ENCODE peak calls at places on chromosomes 11 and 22, in five cellular contexts. Z, T, Q, D and W are unnamed samples.

GRCh38 chr22:48342016-48342415 is 1485.7 kb downstream of the BRD1 start:
- DNase-seq in D (no peak), T (no peak), Z (no peak), Q (no peak), W (no peak)

GRCh38 chr11:33931032-33931431 is 39.2 kb upstream of the LMO2 start:
- DNase-seq in Z (no peak), T (no peak), Q (no peak), D (no peak), W (no peak)

GRCh38 chr11:3218483-3219280 is at the start of gene MRGPRG:
- DNase-seq in T (no peak), Q (no peak), Z (peak; percentile 13), D (no peak), W (no peak)

GRCh38 chr22:40396882-40397281 is 26.5 kb downstream of the SGSM3 start:
- DNase-seq in D (no peak), Q (peak; percentile 79), T (peak; percentile 33), Z (no peak), W (peak; percentile 16)

GRCh38 chr11:1373536-1374214 is 16.1 kb upstream of the BRSK2 start:
- DNase-seq in D (no peak), T (no peak), Z (no peak), Q (no peak), W (no peak)

GRCh38 chr11:8248786-8249185 is 14.9 kb downstream of the LMO1 start:
- DNase-seq in Z (no peak), T (no peak), Q (no peak), D (peak; percentile 3), W (no peak)

GRCh38 chr11:3853935-3854659 is 1.4 kb upstream of the STIM1 start:
- DNase-seq in T (no peak), Z (peak; percentile 21), D (peak; percentile 40), Q (no peak), W (no peak)

GRCh38 chr11:133082453-133082781 is 449.9 kb downstream of the OPCML start:
- DNase-seq in D (peak; percentile 67), Q (peak; percentile 92), Z (peak; percentile 30), T (no peak), W (no peak)

GRCh38 chr11:72224587-72225410 is at the start of gene INPPL1:
- DNase-seq in D (no peak), Q (peak; percentile 76), Z (peak; percentile 68), T (peak; percentile 18), W (no peak)

GRCh38 chr11:21774212-21774611 is 418.7 kb upstream of the ANO5 start:
- DNase-seq in T (no peak), D (no peak), Q (no peak), Z (peak; percentile 31), W (no peak)

GRCh38 chr11:101706541-101706940 is 122.7 kb upstream of the TRPC6 start:
- DNase-seq in T (peak; percentile 54), D (no peak), Z (no peak), Q (no peak), W (no peak)

GRCh38 chr11:66882540-66882939 is 25.7 kb downstream of the LRFN4 start:
- DNase-seq in Z (no peak), D (no peak), T (no peak), Q (no peak), W (no peak)

GRCh38 chr11:35304393-35304790 is 115.0 kb downstream of the SLC1A2 start:
- DNase-seq in Q (no peak), T (peak; percentile 92), Z (no peak), D (no peak), W (no peak)

GRCh38 chr11:66570117-66570825 is 1.9 kb upstream of the CTSF start:
- DNase-seq in Q (peak; percentile 68), Z (no peak), T (no peak), D (no peak), W (no peak)

GRCh38 chr11:11056316-11056715 is 198.5 kb upstream of the ZBED5 start:
- DNase-seq in T (no peak), Z (no peak), D (no peak), Q (no peak), W (no peak)

GRCh38 chr22:19930537-19931486 is 10.8 kb upstream of the COMT start:
- DNase-seq in D (no peak), Q (no peak), T (no peak), Z (no peak), W (no peak)

GRCh38 chr11:107203656-107204055 is 185.4 kb upstream of the GUCY1A2 start:
- DNase-seq in Q (no peak), D (no peak), Z (no peak), T (no peak), W (no peak)

GRCh38 chr11:111000400-111001090 is 245.0 kb upstream of the POU2AF2 start:
- DNase-seq in Z (no peak), D (no peak), Q (no peak), T (peak; percentile 68), W (no peak)

GRCh38 chr11:32704775-32705174 is 89.7 kb downstream of the CCDC73 start:
- DNase-seq in Z (no peak), D (no peak), T (no peak), Q (no peak), W (no peak)

GRCh38 chr22:38110863-38111852 is 674 bp upstream of the BAIAP2L2 start:
- DNase-seq in T (no peak), Z (no peak), Q (peak; percentile 72), D (no peak), W (no peak)

GRCh38 chr22:22681221-22681739 is 36.9 kb downstream of the GGTLC2 start:
- DNase-seq in Z (no peak), D (peak; percentile 40), Q (no peak), T (peak; percentile 33), W (no peak)

GRCh38 chr22:33038131-33038772 is 19.9 kb downstream of the SYN3 start:
- DNase-seq in T (peak; percentile 35), D (peak; percentile 66), Z (no peak), Q (peak; percentile 21), W (no peak)

GRCh38 chr11:67996622-67997459 is 7.1 kb downstream of the UNC93B1 start:
- DNase-seq in Z (peak; percentile 58), Q (peak; percentile 95), T (peak; percentile 17), D (peak; percentile 66), W (no peak)

GRCh38 chr22:46024136-46024840 is 47.3 kb upstream of the WNT7B start:
- DNase-seq in Z (peak; percentile 12), T (no peak), Q (no peak), D (no peak), W (no peak)

DNA sequence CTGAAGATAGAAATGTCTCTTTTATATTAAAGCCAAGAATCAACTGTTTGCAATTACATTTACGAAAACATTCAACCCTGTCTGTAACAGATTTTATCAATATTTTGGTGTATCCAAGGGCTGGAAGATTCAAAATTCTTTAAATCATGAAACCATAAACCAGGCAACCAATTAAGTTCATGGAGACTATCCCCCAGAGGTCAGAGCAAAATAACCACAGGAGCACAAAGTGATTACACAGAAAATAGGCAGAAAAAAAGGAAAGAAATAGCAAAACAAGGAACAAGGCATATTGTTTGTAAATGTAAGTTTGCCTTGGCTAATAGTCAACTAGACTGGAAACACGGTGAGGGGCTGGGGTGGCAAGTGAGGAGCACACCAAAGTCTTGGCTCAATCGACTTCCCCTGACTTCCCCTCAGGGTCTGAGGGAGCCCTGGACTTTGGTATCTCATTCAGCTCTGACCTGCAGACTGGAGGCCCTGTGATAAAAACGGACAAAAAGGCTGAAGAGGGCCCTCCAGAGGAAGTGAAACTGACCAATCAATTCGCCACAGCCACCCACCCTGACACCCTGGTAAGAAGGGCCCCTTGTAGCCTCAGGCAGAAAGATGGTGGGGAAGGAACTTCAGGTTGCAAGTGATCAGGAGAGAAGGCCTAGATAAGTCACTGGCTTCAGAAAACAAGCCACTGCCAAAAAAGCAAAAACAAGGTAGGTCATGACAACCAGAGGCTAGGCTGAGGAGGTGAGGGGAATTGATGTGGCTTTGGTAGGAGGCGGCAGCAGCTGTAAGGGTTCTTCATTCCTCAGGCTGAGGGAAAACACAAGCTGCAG is 1.9 kb downstream of the SIK3 start:
- DNase-seq in Q (peak; percentile 57), T (no peak), D (peak; percentile 39), Z (no peak), W (no peak)
- TF ChIP-seq CTCF in Q (no peak), T (no peak), D (peak; percentile 24), Z (no peak), W (no peak)

DNA sequence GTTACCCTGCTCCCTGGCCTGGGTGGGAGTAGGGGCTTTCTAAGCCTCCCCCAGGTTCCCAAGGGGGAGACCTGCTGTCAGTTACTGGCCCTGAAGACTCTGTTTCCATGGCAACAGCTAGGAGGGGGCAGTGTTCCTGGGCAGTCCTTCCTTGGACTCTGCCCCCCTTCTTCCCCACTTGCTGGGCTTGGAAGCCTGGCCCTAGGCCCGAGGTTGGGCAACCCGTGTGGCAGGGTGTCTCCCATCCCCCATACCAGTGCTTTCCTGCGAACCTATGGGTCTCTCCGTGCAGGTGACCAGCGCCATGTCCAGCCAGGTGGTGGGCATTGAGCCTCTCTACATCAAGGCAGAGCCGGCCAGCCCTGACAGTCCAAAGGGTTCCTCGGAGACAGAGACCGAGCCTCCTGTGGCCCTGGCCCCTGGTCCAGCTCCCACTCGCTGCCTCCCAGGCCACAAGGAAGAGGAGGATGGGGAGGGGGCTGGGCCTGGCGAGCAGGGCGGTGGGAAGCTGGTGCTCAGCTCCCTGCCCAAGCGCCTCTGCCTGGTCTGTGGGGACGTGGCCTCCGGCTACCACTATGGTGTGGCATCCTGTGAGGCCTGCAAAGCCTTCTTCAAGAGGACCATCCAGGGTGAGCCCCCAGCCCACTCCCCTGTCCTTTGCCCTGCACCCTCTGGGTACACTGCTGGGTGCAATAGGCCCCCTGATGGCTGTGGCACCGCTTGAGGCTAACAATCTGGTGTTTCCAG is 1.7 kb downstream of the ESRRA start:
- DNase-seq in Z (no peak), Q (no peak), T (no peak), D (no peak), W (no peak)
- H3K4me3 ChIP-seq in Z (peak overlapping the region; percentile 77), Q (peak overlapping the region; percentile 91), T (peak overlapping the region; percentile 68), D (peak overlapping the region; percentile 60), W (peak overlapping the region; percentile 71)

GRCh38 chr11:57459112-57460016 is 964 bp upstream of the RTN4RL2 start:
- DNase-seq in Z (no peak), T (no peak), Q (peak; percentile 58), D (no peak), W (no peak)

GRCh38 chr11:57460756-57461749 is 725 bp downstream of the RTN4RL2 start:
- DNase-seq in D (no peak), Z (no peak), Q (peak; percentile 85), T (no peak), W (no peak)

GRCh38 chr11:57461841-57462489 is 1.6 kb downstream of the RTN4RL2 start:
- DNase-seq in T (no peak), D (no peak), Q (no peak), Z (no peak), W (no peak)

GRCh38 chr11:57458410-57459111 is 1.8 kb upstream of the RTN4RL2 start:
- DNase-seq in T (peak; percentile 30), D (peak; percentile 45), Q (peak; percentile 79), Z (peak; percentile 53), W (no peak)

GRCh38 chr11:57460017-57460755 is at the start of gene RTN4RL2:
- DNase-seq in T (peak; percentile 57), Z (peak; percentile 48), D (peak; percentile 65), Q (peak; percentile 94), W (no peak)
- TF ChIP-seq CTCF in T (peak; percentile 5), Z (peak; percentile 33), D (peak; percentile 39), Q (no peak), W (peak; percentile 20)

DNA sequence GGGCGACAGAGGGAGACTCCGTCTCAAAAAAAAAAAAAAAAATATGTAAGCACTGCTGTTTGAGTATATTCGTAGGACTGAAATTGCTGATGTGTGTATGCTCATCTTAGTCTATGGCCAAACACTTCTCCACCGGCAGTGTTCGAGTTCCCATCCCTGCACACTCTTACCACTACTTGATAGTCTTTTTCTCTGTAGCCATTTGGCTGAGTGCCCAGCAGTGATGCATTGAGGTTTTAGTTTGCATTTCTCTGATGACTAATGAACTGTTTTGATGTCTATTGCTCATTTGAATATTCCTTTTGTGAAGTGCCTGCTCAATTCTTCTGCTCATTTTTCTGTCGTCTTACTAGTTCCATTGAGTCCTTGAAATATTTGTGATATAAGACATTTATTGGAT is 1.9 kb downstream of the TIRAP start:
- DNase-seq in T (peak; percentile 97), Q (no peak), Z (no peak), D (no peak), W (peak; percentile 59)
- H3K4me3 ChIP-seq in T (no peak overlapping the region), Q (no peak overlapping the region), Z (no peak overlapping the region), D (no peak overlapping the region), W (no peak overlapping the region)